ENCODE peak calls at places on chromosomes 11 and 22, in seven cellular contexts. S, H, E, P, X, Q and K are unnamed samples.
A peak's percentile ranks its signal among the peaks of the same experiment; 100 is the strongest.

GRCh38 chr11:130118165-130118564 is 41.4 kb upstream of the ST14 start:
- DNase-seq in S (no peak), H (no peak), E (no peak), P (no peak), X (no peak), Q (no peak), K (no peak)

GRCh38 chr11:17381156-17381555 is 7.3 kb downstream of the KCNJ11 start:
- DNase-seq in S (no peak), H (no peak), E (no peak), P (no peak), X (no peak), Q (no peak), K (no peak)

GRCh38 chr11:77559686-77560425 is 29.9 kb upstream of the AQP11 start:
- DNase-seq in S (no peak), H (no peak), E (peak; percentile 61), P (no peak), X (no peak), Q (no peak), K (no peak)

GRCh38 chr11:43953521-43953920 is 11.1 kb downstream of the C11orf96 start:
- DNase-seq in S (no peak), H (no peak), E (no peak), P (no peak), X (no peak), Q (no peak), K (no peak)

GRCh38 chr11:82675838-82676237 is 57.8 kb downstream of the FAM181B start:
- DNase-seq in S (no peak), H (no peak), E (no peak), P (no peak), X (no peak), Q (no peak), K (no peak)

GRCh38 chr11:67538823-67539505 is 15.7 kb upstream of the CABP2 start:
- DNase-seq in S (no peak), H (no peak), E (no peak), P (no peak), X (no peak), Q (no peak), K (no peak)

GRCh38 chr11:68297812-68298658 is 14.4 kb upstream of the LRP5 start:
- DNase-seq in S (peak; percentile 80), H (peak; percentile 67), E (peak; percentile 81), P (peak; percentile 82), X (peak; percentile 85), Q (peak; percentile 84), K (peak; percentile 83)

GRCh38 chr11:93842461-93842860 is 8.0 kb downstream of the VSTM5 start:
- DNase-seq in S (no peak), H (no peak), E (peak; percentile 24), P (no peak), X (no peak), Q (no peak), K (no peak)

GRCh38 chr22:45162531-45162930 is 1.2 kb upstream of the NUP50 start:
- DNase-seq in S (no peak), H (no peak), E (no peak), P (no peak), X (no peak), Q (peak; percentile 4), K (no peak)

DNA sequence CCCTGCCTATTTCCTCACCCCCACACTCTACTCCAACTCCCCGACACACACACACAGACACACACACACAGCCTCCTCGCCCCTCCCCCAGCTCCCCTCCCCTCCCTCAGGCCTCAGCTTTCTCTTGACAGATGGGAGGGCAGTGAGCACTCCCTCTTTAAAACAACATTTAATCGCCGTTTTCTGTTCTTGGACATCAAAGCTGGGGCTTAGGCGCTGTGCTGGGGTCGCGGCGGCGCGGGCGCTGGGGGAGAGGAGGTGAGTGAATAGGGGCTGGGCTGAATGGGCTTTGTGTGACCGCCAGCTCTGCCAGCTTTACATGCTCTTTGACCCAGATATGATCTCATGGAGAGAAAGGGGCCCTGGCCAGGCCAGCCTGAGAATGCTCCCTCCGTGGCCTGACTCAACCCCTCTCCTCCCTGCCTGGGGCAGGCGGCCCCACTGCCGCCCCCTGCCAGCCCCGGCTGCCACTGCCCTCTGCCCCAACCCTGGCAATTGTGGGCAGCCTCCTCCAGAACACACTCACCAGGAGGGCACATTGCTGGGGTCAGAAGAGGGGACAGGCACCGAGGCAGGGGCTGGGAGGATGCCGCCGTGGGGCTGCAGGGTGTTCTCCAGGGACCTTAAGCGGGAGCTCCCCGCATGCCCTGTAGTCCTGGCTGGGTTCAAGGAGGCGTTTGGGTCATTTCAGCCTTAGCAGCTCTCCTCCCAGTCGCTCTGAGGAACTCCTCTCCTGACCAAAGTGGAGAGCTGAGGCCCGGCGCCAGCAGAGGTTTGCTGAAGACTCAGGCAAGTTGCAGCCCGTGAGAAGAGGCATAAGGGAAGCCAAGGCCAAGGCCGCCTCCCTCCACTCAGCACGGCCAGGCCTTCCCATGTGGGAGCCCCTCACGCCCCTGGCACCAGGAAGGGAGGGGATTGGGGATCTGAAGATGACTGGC is 38.3 kb upstream of the NNMT start:
- DNase-seq in S (no peak), H (peak; percentile 27), E (no peak), P (peak; percentile 39), X (peak; percentile 80), Q (peak; percentile 95), K (peak; percentile 75)
- TF ChIP-seq CTCF in S (no peak), H (peak; percentile 51), E (no peak), P (peak; percentile 28), X (peak; percentile 53), Q (peak; percentile 59), K (peak; percentile 71)

DNA sequence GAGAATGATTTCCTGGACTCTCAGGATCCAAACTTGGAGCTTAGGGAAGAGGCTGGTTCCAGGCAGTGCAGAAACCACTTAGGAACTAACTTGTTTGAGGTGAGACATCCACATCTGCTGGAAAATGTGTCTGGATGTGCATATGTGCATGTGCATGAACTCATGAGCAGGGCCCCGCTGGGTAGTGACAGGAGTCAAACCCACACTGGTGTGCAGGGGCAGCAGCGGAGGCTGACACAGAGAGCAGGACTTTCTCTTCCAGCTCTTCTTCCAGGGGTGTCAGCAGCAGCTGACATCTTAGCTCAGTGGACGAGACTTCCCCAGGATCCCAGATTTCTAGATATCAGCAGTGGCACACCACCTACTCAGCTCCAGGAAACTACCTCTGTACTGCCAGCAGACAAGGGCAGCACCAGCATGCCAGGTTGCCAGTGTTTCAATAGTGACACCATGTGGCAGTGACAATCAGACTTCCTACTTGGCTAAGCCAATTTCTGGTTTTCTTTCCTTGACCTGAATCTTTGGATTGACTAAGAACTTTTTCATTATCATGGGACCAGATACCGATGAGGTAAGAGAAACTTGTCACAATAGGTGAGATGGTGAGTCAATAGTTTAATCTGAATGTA is 227.5 kb upstream of the ZC3H12C start:
- DNase-seq in S (no peak), H (no peak), E (peak; percentile 24), P (no peak), X (no peak), Q (no peak), K (no peak)
- TF ChIP-seq CTCF in S (no peak), H (peak; percentile 26), E (peak; percentile 32), P (peak; percentile 48), X (peak; percentile 53), Q (peak; percentile 30), K (no peak)

DNA sequence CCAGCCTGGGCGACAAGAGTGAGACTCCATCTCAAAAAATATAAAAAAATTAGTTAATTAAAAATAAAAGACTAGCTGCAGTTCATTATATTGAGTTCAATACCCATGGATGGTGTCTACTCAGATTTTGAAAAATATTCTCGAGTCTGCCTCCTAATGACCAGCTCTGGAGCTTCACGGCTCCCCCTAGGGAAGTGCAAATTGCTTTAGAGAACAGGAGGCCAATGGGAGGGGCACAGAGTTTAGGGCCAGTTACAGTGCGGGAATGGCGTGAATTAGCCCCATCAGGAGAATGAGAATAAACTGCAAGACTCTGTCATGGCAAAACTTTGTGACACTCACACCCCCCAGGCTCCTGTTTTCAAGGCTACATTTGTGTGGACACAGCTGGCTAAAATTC is 4.6 kb downstream of the FGF4 start:
- DNase-seq in S (no peak), H (no peak), E (no peak), P (no peak), X (no peak), Q (peak; percentile 63), K (no peak)
- TF ChIP-seq CTCF in S (no peak), H (no peak), E (no peak), P (no peak), X (no peak), Q (peak; percentile 30), K (no peak)

DNA sequence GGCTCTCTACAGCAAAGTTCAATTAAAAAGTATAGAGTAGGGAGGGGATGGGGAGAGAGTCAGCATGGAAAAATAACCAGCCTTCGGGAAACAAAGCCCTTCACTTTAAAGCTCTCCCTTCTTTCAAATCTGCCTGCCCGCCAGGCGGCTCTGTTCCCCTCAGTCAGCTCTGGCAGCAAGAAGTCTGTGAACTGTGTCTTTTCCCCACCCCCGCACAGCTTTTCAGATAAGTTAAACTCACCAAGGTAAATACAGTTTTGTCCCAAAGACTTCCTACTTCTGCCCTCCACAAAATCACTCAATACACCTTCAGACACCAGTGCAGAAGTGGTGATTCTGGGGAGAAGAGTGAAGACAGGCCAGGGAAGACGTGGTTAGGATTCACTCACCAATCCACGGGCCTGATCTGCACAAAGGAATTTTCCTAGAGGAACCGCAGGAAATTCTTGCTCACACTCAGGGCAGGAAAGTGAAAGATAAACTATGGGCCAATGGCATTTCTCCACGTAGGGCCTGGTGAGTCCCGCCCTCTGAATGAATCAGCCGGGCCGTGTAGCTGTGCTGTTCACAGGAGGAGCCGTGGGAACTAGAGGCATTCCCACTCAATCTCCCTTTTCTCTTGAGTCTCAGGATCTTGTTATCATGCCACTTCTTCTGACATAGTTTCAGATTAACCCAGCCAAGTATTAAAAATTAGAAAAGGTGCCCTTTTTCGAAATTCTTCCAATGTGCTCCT is at the start of gene TRIM5:
- DNase-seq in S (peak; percentile 69), H (peak; percentile 49), E (peak; percentile 94), P (peak; percentile 88), X (peak; percentile 96), Q (peak; percentile 82), K (peak; percentile 81)
- TF ChIP-seq CTCF in S (peak; percentile 58), H (peak; percentile 54), E (peak; percentile 72), P (peak; percentile 69), X (peak; percentile 72), Q (peak; percentile 56), K (peak; percentile 72)

DNA sequence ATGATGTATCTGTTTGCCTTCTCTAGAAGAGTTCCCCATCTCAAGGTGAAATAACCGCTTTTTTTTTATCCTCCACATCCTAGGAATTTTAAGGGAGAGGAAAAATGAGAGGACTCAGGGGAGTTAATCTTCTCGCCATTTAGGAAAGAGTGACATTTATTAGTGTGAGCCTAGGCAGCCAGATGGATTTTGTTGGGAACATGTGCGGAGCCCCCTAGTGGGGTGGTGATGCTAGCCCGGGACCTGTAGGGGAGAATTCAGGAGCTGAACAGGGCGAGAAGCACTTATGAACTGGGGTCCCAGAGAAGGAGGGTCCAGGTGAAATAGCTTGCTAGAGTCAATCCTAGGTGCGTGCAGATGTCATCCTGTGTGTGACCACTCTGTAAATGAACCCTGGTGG is 10.7 kb downstream of the IL17RA start:
- DNase-seq in S (no peak), H (no peak), E (no peak), P (no peak), X (no peak), Q (peak; percentile 45), K (no peak)
- TF ChIP-seq CTCF in S (no peak), H (peak; percentile 53), E (no peak), P (no peak), X (peak; percentile 42), Q (peak; percentile 61), K (peak; percentile 64)